ENCODE peak calls at places on chromosomes 12 and 14, in six cellular contexts. O is cardiac fibroblast; V is NCI-H2029; B is CD4-positive, alpha-beta memory T cell; N is GM06990; A is cardiac muscle cell. R is an unnamed sample.

GRCh38 chr12:121468451-121468850 is 68.5 kb downstream of the RNF34 start:
- DNase-seq in O (no peak), V (no peak), B (no peak), N (no peak), A (no peak), R (no peak)

GRCh38 chr14:100391182-100391581 is 68.0 kb downstream of the SLC25A47 start:
- DNase-seq in O (no peak), V (no peak), B (no peak), N (no peak), A (no peak), R (no peak)

GRCh38 chr14:54001189-54001878 is 44.7 kb upstream of the BMP4 start:
- DNase-seq in O (no peak), V (no peak), B (no peak), N (no peak), A (peak), R (no peak)

GRCh38 chr14:68521952-68522509 is 270.8 kb downstream of the ZFP36L1 start:
- DNase-seq in O (no peak), V (no peak), B (no peak), N (no peak), A (no peak), R (no peak)

GRCh38 chr14:79578470-79578869 is 632.8 kb downstream of the DIO2 start:
- DNase-seq in O (no peak), V (no peak), B (no peak), N (no peak), A (no peak), R (no peak)

GRCh38 chr12:66242261-66242760 is 53.3 kb downstream of the IRAK3 start:
- DNase-seq in O (no peak), V (no peak), B (no peak), N (no peak), A (no peak), R (no peak)

GRCh38 chr14:75714993-75715392 is 53.9 kb downstream of the TTLL5 start:
- DNase-seq in O (no peak), V (no peak), B (no peak), N (no peak), A (no peak), R (no peak)

GRCh38 chr12:119036878-119037493 is 55.6 kb downstream of the SRRM4 start:
- DNase-seq in O (peak), V (no peak), B (no peak), N (no peak), A (peak), R (peak)

GRCh38 chr12:52041695-52042123 is 9.5 kb upstream of the NR4A1 start:
- DNase-seq in O (peak), V (no peak), B (no peak), N (peak), A (peak), R (peak)

GRCh38 chr12:2284321-2284813 is 231.6 kb downstream of the CACNA1C start:
- DNase-seq in O (peak), V (no peak), B (no peak), N (no peak), A (peak), R (peak)

GRCh38 chr12:51647647-51648046 is 56.6 kb downstream of the SCN8A start:
- DNase-seq in O (no peak), V (no peak), B (no peak), N (no peak), A (no peak), R (no peak)

GRCh38 chr12:701896-702539 is 38.8 kb upstream of the NINJ2 start:
- DNase-seq in O (no peak), V (no peak), B (no peak), N (no peak), A (peak), R (no peak)

GRCh38 chr12:123105427-123105826 is 45.5 kb downstream of the PITPNM2 start:
- DNase-seq in O (no peak), V (peak), B (no peak), N (no peak), A (no peak), R (no peak)

GRCh38 chr14:68796418-68797101 is 3.7 kb upstream of the ZFP36L1 start:
- DNase-seq in O (peak), V (no peak), B (no peak), N (no peak), A (no peak), R (no peak)

GRCh38 chr14:55720796-55721195 is 140.8 kb downstream of the KTN1 start:
- DNase-seq in O (peak), V (no peak), B (no peak), N (no peak), A (peak), R (no peak)

GRCh38 chr14:95200404-95200803 is 43.1 kb upstream of the DICER1 start:
- DNase-seq in O (no peak), V (peak), B (no peak), N (no peak), A (no peak), R (no peak)

GRCh38 chr14:21978184-21978998 is 304.8 kb upstream of the OR4E1 start:
- DNase-seq in O (peak), V (no peak), B (peak), N (no peak), A (peak), R (peak)

GRCh38 chr12:3398196-3398789 is 92.7 kb upstream of the PRMT8 start:
- DNase-seq in O (no peak), V (no peak), B (no peak), N (no peak), A (no peak), R (no peak)

GRCh38 chr12:6635856-6636521 is at the start of gene LPAR5:
- DNase-seq in O (peak), V (no peak), B (peak), N (peak), A (no peak), R (peak)

GRCh38 chr14:88829188-88829587 is 4.7 kb downstream of the TTC8 start:
- DNase-seq in O (no peak), V (no peak), B (no peak), N (no peak), A (no peak), R (no peak)

GRCh38 chr14:52550661-52551060 is 1.6 kb downstream of the TXNDC16 start:
- DNase-seq in O (no peak), V (no peak), B (no peak), N (no peak), A (no peak), R (no peak)

GRCh38 chr12:26473291-26473690 is 277.9 kb downstream of the SSPN start:
- DNase-seq in O (no peak), V (no peak), B (no peak), N (peak), A (no peak), R (no peak)

GRCh38 chr14:61247935-61248334 is 33.2 kb downstream of the TMEM30B start:
- DNase-seq in O (no peak), V (no peak), B (no peak), N (no peak), A (no peak), R (no peak)

GRCh38 chr14:23115918-23116317 is 3.1 kb downstream of the CEBPE start:
- DNase-seq in O (no peak), V (no peak), B (no peak), N (no peak), A (no peak), R (no peak)

GRCh38 chr14:31188744-31189143 is 18.8 kb downstream of the HECTD1 start:
- DNase-seq in O (no peak), V (no peak), B (no peak), N (no peak), A (no peak), R (no peak)

GRCh38 chr14:47539065-47539464 is 136.3 kb downstream of the MDGA2 start:
- DNase-seq in O (no peak), V (no peak), B (no peak), N (no peak), A (peak), R (peak)

GRCh38 chr14:74988131-74988530 is 14.6 kb upstream of the EIF2B2 start:
- DNase-seq in O (peak), V (peak), B (no peak), N (no peak), A (peak), R (no peak)

GRCh38 chr12:65561798-65562382 is 262.4 kb upstream of the HMGA2 start:
- DNase-seq in O (peak), V (no peak), B (no peak), N (no peak), A (peak), R (no peak)

GRCh38 chr12:132354982-132355680 is 25.7 kb upstream of the GALNT9 start:
- DNase-seq in O (no peak), V (no peak), B (no peak), N (no peak), A (no peak), R (no peak)